ENCODE peak calls at places on chromosome 4, in five cellular contexts. One of them, this sample, is unnamed.
A peak's percentile ranks its signal among the peaks of the same experiment; 100 is the strongest.

GRCh38 chr4:171812377-171813194 is 618 bp upstream of the GALNTL6 start:
- DNase-seq in uterus: no peak
- DNase-seq in hepatocyte: peak; percentile 11
- DNase-seq in GM04504: no peak
- DNase-seq in naive thymus-derived CD4-positive, alpha-beta T cell: no peak
- DNase-seq in this sample: no peak

GRCh38 chr4:126784966-126785580 is 847.7 kb upstream of the INTU start:
- DNase-seq in uterus: no peak
- DNase-seq in hepatocyte: no peak
- DNase-seq in GM04504: no peak
- DNase-seq in naive thymus-derived CD4-positive, alpha-beta T cell: no peak
- DNase-seq in this sample: no peak

GRCh38 chr4:76067652-76068286 is 6.7 kb upstream of the ART3 start:
- DNase-seq in uterus: peak; percentile 64
- DNase-seq in hepatocyte: peak; percentile 86
- DNase-seq in GM04504: peak; percentile 38
- DNase-seq in naive thymus-derived CD4-positive, alpha-beta T cell: peak; percentile 72
- DNase-seq in this sample: peak; percentile 83

GRCh38 chr4:184310881-184311709 is 93.4 kb upstream of the ENPP6 start:
- DNase-seq in uterus: no peak
- DNase-seq in hepatocyte: peak; percentile 43
- DNase-seq in GM04504: no peak
- DNase-seq in naive thymus-derived CD4-positive, alpha-beta T cell: no peak
- DNase-seq in this sample: no peak

GRCh38 chr4:14711259-14711658 is 291.0 kb upstream of the CPEB2 start:
- DNase-seq in uterus: no peak
- DNase-seq in hepatocyte: no peak
- DNase-seq in GM04504: no peak
- DNase-seq in naive thymus-derived CD4-positive, alpha-beta T cell: no peak
- DNase-seq in this sample: no peak

GRCh38 chr4:102625232-102625930 is 124.2 kb downstream of the NFKB1 start:
- DNase-seq in uterus: peak; percentile 39
- DNase-seq in hepatocyte: peak; percentile 47
- DNase-seq in GM04504: no peak
- DNase-seq in naive thymus-derived CD4-positive, alpha-beta T cell: peak; percentile 80
- DNase-seq in this sample: peak; percentile 50

GRCh38 chr4:35934370-35934981 is 309.8 kb downstream of the ARAP2 start:
- DNase-seq in uterus: no peak
- DNase-seq in hepatocyte: peak; percentile 63
- DNase-seq in GM04504: no peak
- DNase-seq in naive thymus-derived CD4-positive, alpha-beta T cell: peak; percentile 24
- DNase-seq in this sample: peak; percentile 37

GRCh38 chr4:94757192-94758140 is at the start of gene BMPR1B:
- DNase-seq in uterus: peak; percentile 14
- DNase-seq in hepatocyte: peak; percentile 62
- DNase-seq in GM04504: peak; percentile 32
- DNase-seq in naive thymus-derived CD4-positive, alpha-beta T cell: no peak
- DNase-seq in this sample: peak; percentile 74

GRCh38 chr4:5750052-5750950 is 39.3 kb downstream of the EVC start:
- DNase-seq in uterus: no peak
- DNase-seq in hepatocyte: no peak
- DNase-seq in GM04504: peak; percentile 72
- DNase-seq in naive thymus-derived CD4-positive, alpha-beta T cell: no peak
- DNase-seq in this sample: no peak

GRCh38 chr4:106315476-106315967 is 487 bp downstream of the TBCK start:
- DNase-seq in uterus: no peak
- DNase-seq in hepatocyte: peak; percentile 62
- DNase-seq in GM04504: no peak
- DNase-seq in naive thymus-derived CD4-positive, alpha-beta T cell: no peak
- DNase-seq in this sample: no peak

GRCh38 chr4:16858275-16858752 is 40.1 kb downstream of the LDB2 start:
- DNase-seq in uterus: peak; percentile 55
- DNase-seq in hepatocyte: no peak
- DNase-seq in GM04504: no peak
- DNase-seq in naive thymus-derived CD4-positive, alpha-beta T cell: no peak
- DNase-seq in this sample: peak; percentile 5

GRCh38 chr4:54063737-54064316 is 578 bp downstream of the CHIC2 start:
- DNase-seq in uterus: peak; percentile 39
- DNase-seq in hepatocyte: peak; percentile 28
- DNase-seq in GM04504: no peak
- DNase-seq in naive thymus-derived CD4-positive, alpha-beta T cell: no peak
- DNase-seq in this sample: no peak

GRCh38 chr4:162075691-162076090 is 88.1 kb downstream of the FSTL5 start:
- DNase-seq in uterus: no peak
- DNase-seq in hepatocyte: no peak
- DNase-seq in GM04504: no peak
- DNase-seq in naive thymus-derived CD4-positive, alpha-beta T cell: no peak
- DNase-seq in this sample: no peak

GRCh38 chr4:98394134-98394533 is 132.9 kb downstream of the RAP1GDS1 start:
- DNase-seq in uterus: no peak
- DNase-seq in hepatocyte: no peak
- DNase-seq in GM04504: no peak
- DNase-seq in naive thymus-derived CD4-positive, alpha-beta T cell: no peak
- DNase-seq in this sample: no peak

GRCh38 chr4:80538276-80538926 is 202.9 kb downstream of the CFAP299 start:
- DNase-seq in uterus: no peak
- DNase-seq in hepatocyte: no peak
- DNase-seq in GM04504: no peak
- DNase-seq in naive thymus-derived CD4-positive, alpha-beta T cell: no peak
- DNase-seq in this sample: no peak

GRCh38 chr4:175708739-175709138 is 103.3 kb downstream of the GPM6A start:
- DNase-seq in uterus: no peak
- DNase-seq in hepatocyte: no peak
- DNase-seq in GM04504: no peak
- DNase-seq in naive thymus-derived CD4-positive, alpha-beta T cell: no peak
- DNase-seq in this sample: no peak

This sample was measured in cardiac muscle cell.